ENCODE peak calls at places on chromosomes 5 and 9, in nine cellular contexts. L is activated CD8-positive, alpha-beta memory T cell treated with anti-CD3 and anti-CD28 coated beads, Interleukin-2, amount 50 U/mL, for 48 hours; O is activated T-cell treated with anti-CD3 and anti-CD28 coated beads, Interleukin-2, amount 50 U/mL, for 4 hours; J is CD4-positive, alpha-beta memory T cell; E is KBM-7; K is neural crest cell; B is stimulated activated CD4-positive, alpha-beta T cell treated with anti-CD3 and anti-CD28 coated beads, Interleukin-1b, Interleukin-23, amount 100 ng/mL, for 24 hours; S is choroid plexus epithelial cell; Q is iPS-NIHi11. I is an unnamed sample.

GRCh38 chr9:22976454-22976853 is 529.8 kb downstream of the DMRTA1 start:
- DNase-seq in L (no peak), O (no peak), J (no peak), E (no peak), K (no peak), B (no peak), S (no peak), Q (no peak), I (no peak)

GRCh38 chr5:50886657-50887056 is 220.2 kb downstream of the PARP8 start:
- DNase-seq in L (no peak), O (no peak), J (no peak), E (no peak), K (no peak), B (no peak), S (no peak), Q (peak), I (no peak)

GRCh38 chr9:84669293-84670105 is at the start of gene NTRK2:
- DNase-seq in L (peak), O (no peak), J (no peak), E (no peak), K (peak), B (no peak), S (no peak), Q (peak), I (no peak)

GRCh38 chr5:159097461-159098284 is 2.0 kb downstream of the EBF1 start:
- DNase-seq in L (no peak), O (no peak), J (no peak), E (no peak), K (no peak), B (no peak), S (peak), Q (no peak), I (peak)

GRCh38 chr5:170363671-170364070 is 25.5 kb downstream of the KCNMB1 start:
- DNase-seq in L (no peak), O (no peak), J (no peak), E (peak), K (no peak), B (no peak), S (no peak), Q (no peak), I (no peak)

GRCh38 chr5:95951916-95952315 is 9.7 kb downstream of the ELL2 start:
- DNase-seq in L (no peak), O (no peak), J (no peak), E (no peak), K (no peak), B (no peak), S (no peak), Q (no peak), I (no peak)

GRCh38 chr5:79489773-79490172 is 24.2 kb downstream of the HOMER1 start:
- DNase-seq in L (no peak), O (no peak), J (no peak), E (no peak), K (no peak), B (no peak), S (no peak), Q (no peak), I (no peak)

GRCh38 chr9:613771-614347 is 227.6 kb upstream of the DMRT1 start:
- DNase-seq in L (peak), O (no peak), J (peak), E (peak), K (peak), B (no peak), S (peak), Q (peak), I (peak)

GRCh38 chr5:1671351-1671750 is 128.3 kb downstream of the MRPL36 start:
- DNase-seq in L (no peak), O (no peak), J (no peak), E (no peak), K (no peak), B (no peak), S (no peak), Q (no peak), I (no peak)

GRCh38 chr9:120702075-120702474 is 12.2 kb downstream of the MEGF9 start:
- DNase-seq in L (no peak), O (no peak), J (no peak), E (no peak), K (no peak), B (no peak), S (no peak), Q (no peak), I (no peak)

GRCh38 chr9:35923927-35924763 is 14.9 kb downstream of the SPAAR start:
- DNase-seq in L (no peak), O (no peak), J (no peak), E (peak), K (no peak), B (no peak), S (peak), Q (no peak), I (no peak)

GRCh38 chr5:69152731-69153130 is 14.2 kb upstream of the CCNB1 start:
- DNase-seq in L (no peak), O (no peak), J (no peak), E (peak), K (no peak), B (no peak), S (no peak), Q (no peak), I (no peak)

GRCh38 chr9:13478637-13479036 is 199.1 kb upstream of the MPDZ start:
- DNase-seq in L (no peak), O (no peak), J (no peak), E (no peak), K (no peak), B (no peak), S (no peak), Q (no peak), I (no peak)

GRCh38 chr9:88732128-88732527 is 197.2 kb downstream of the NXNL2 start:
- DNase-seq in L (no peak), O (no peak), J (no peak), E (no peak), K (no peak), B (no peak), S (peak), Q (no peak), I (no peak)

GRCh38 chr9:108476574-108476973 is 379.2 kb downstream of the ACTL7B start:
- DNase-seq in L (no peak), O (no peak), J (no peak), E (no peak), K (no peak), B (no peak), S (no peak), Q (no peak), I (no peak)

GRCh38 chr5:171477666-171478065 is 58.2 kb downstream of the FGF18 start:
- DNase-seq in L (no peak), O (no peak), J (no peak), E (no peak), K (no peak), B (no peak), S (no peak), Q (no peak), I (no peak)

GRCh38 chr9:109192732-109193361 is 25.8 kb upstream of the FRRS1L start:
- DNase-seq in L (no peak), O (no peak), J (no peak), E (peak), K (no peak), B (no peak), S (peak), Q (peak), I (no peak)

GRCh38 chr5:525164-525761 is 1.0 kb upstream of the SLC9A3 start:
- DNase-seq in L (no peak), O (no peak), J (no peak), E (no peak), K (no peak), B (no peak), S (no peak), Q (no peak), I (no peak)

GRCh38 chr5:180315762-180316212 is 23.9 kb upstream of the MAPK9 start:
- DNase-seq in L (peak), O (peak), J (peak), E (peak), K (peak), B (peak), S (peak), Q (peak), I (peak)

GRCh38 chr5:119943148-119943547 is 313.8 kb downstream of the FAM170A start:
- DNase-seq in L (no peak), O (no peak), J (no peak), E (no peak), K (no peak), B (no peak), S (peak), Q (no peak), I (no peak)

GRCh38 chr9:136160321-136160938 is 41.8 kb upstream of the TMEM250 start:
- DNase-seq in L (no peak), O (no peak), J (no peak), E (no peak), K (no peak), B (no peak), S (no peak), Q (no peak), I (no peak)

GRCh38 chr9:30504502-30504905 is 1879.9 kb upstream of the ACO1 start:
- DNase-seq in L (no peak), O (no peak), J (no peak), E (no peak), K (no peak), B (no peak), S (peak), Q (no peak), I (no peak)

GRCh38 chr5:144638802-144639201 is 468.1 kb downstream of the KCTD16 start:
- DNase-seq in L (no peak), O (no peak), J (no peak), E (no peak), K (no peak), B (no peak), S (no peak), Q (no peak), I (no peak)

GRCh38 chr9:82930116-82930515 is 132.8 kb downstream of the RASEF start:
- DNase-seq in L (no peak), O (no peak), J (no peak), E (no peak), K (no peak), B (no peak), S (peak), Q (no peak), I (no peak)

I was measured in naive B cell.